ENCODE peak calls at places on chromosomes 5 and 9, in seven cellular contexts. V, J, E, W, Q, D and U are unnamed samples.
A peak's percentile ranks its signal among the peaks of the same experiment; 100 is the strongest.

GRCh38 chr9:135961811-135962695 is 880 bp upstream of the UBAC1 start:
- DNase-seq in D (no peak), V (no peak), W (no peak), Q (no peak), J (no peak), E (no peak), U (peak; percentile 14)

GRCh38 chr5:42168091-42168670 is 243.1 kb downstream of the FBXO4 start:
- DNase-seq in D (no peak), V (no peak), J (no peak), W (no peak), E (no peak), Q (no peak), U (peak; percentile 3)

GRCh38 chr9:75039006-75039405 is 10.9 kb upstream of the CARNMT1 start:
- DNase-seq in W (no peak), D (peak; percentile 45), J (no peak), Q (no peak), V (no peak), E (no peak), U (no peak)

GRCh38 chr5:116738948-116739339 is 164.3 kb upstream of the SEMA6A start:
- DNase-seq in V (no peak), Q (no peak), J (no peak), E (no peak), W (no peak), D (no peak), U (peak; percentile 38)

GRCh38 chr5:172498431-172499129 is 44.3 kb upstream of the SH3PXD2B start:
- DNase-seq in Q (no peak), V (no peak), E (no peak), W (no peak), J (no peak), D (no peak), U (no peak)

GRCh38 chr9:76664120-76664519 is 100.1 kb upstream of the PCA3 start:
- DNase-seq in E (no peak), W (no peak), V (no peak), Q (no peak), J (no peak), D (no peak), U (no peak)

GRCh38 chr9:88173378-88173999 is 35.2 kb upstream of the SPATA31C2 start:
- DNase-seq in E (peak; percentile 87), Q (peak; percentile 80), D (peak; percentile 74), V (peak; percentile 75), J (no peak), W (peak; percentile 16), U (peak; percentile 30)

GRCh38 chr9:92483896-92484545 is 1.7 kb upstream of the ASPN start:
- DNase-seq in Q (no peak), J (no peak), W (no peak), D (peak; percentile 50), E (no peak), V (no peak), U (no peak)

GRCh38 chr5:166581827-166582226 is 1709.6 kb upstream of the WWC1 start:
- DNase-seq in E (no peak), Q (no peak), J (no peak), D (peak; percentile 24), V (no peak), W (no peak), U (no peak)

GRCh38 chr5:132228241-132229035 is 785 bp upstream of the P4HA2 start:
- DNase-seq in W (no peak), J (no peak), E (no peak), V (no peak), D (no peak), Q (no peak), U (no peak)

GRCh38 chr5:74631088-74631960 is 9.2 kb downstream of the ENC1 start:
- DNase-seq in D (peak; percentile 82), W (no peak), J (no peak), V (peak; percentile 47), Q (no peak), E (peak; percentile 78), U (no peak)

GRCh38 chr5:74634611-74635286 is 5.8 kb downstream of the ENC1 start:
- DNase-seq in E (no peak), V (no peak), J (no peak), W (no peak), Q (no peak), D (no peak), U (no peak)

GRCh38 chr5:74633710-74634109 is 6.8 kb downstream of the ENC1 start:
- DNase-seq in D (no peak), V (no peak), W (no peak), Q (no peak), J (no peak), E (no peak), U (no peak)

GRCh38 chr5:74630387-74631087 is 10.0 kb downstream of the ENC1 start:
- DNase-seq in J (no peak), D (peak; percentile 91), E (peak; percentile 71), V (no peak), Q (no peak), W (peak; percentile 4), U (no peak)

DNA sequence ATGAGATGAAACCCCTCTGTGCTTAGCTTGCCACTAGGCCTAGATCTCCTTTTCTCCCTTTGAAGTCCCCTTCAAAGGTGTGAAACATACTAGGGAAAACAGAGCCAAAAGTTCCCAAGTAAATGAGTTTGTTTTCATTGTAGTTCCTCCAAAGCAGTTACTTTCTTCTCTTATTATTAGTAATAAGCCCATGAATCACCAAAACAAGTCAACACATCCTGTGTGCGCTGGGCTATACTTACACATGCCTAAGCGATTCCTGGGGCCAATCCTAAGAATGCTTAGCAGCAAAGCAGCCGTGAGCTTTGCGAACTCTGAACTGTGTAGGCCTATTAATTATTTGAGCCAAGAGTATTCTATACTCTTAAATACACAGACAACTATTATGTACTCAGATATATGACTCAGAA is 7.6 kb downstream of the ENC1 start:
- DNase-seq in E (peak; percentile 81), V (no peak), J (no peak), D (peak; percentile 74), W (no peak), Q (peak; percentile 68), U (no peak)
- H3K4me3 ChIP-seq in E (no peak overlapping the region), V (no peak overlapping the region), J (no peak overlapping the region), D (no peak overlapping the region), W (no peak overlapping the region), Q (no peak overlapping the region), U (no peak overlapping the region)

DNA sequence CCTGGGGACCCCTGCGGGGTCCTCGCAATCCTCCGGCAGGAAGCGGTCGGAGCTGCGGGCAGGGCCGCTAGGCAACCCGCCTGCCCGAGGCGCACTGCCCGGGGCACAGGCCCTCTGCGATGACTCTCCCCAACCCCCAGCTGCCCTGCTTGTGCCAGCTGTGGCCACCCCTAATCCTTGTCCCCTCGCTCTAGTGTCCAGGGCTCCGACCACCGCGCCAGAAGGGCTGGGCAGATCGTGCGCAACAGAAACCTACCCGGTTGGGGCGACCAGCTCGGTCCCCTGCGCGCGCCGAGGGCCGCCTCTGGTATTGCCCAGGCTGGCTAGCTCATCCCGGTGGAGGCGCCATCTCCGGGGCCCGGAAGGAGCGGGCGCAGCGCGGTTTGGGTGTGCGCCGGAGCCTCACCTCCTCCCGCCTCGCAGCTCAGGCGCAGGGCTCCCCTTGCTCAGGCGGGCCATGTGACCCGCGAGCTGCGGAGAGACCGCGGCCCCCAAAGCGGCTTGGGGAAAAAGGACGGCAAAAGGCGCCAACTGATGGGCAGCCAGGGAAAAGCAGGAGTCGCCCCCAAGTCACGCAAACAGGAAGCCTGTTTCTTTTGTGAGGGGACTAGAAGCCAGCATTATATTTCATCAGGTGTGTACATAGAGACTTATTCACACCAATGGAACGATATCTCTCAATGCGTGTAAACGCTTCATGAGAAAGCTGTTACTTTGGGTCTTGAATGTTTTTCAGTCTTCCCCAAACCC is 46.8 kb upstream of the RNF20 start:
- DNase-seq in W (no peak), E (peak; percentile 81), D (peak; percentile 29), Q (no peak), V (peak; percentile 64), J (peak; percentile 61), U (no peak)
- TF ChIP-seq CTCF in W (no peak), E (peak; percentile 39), D (no peak), Q (no peak), V (peak; percentile 14), J (no peak), U (no peak)

GRCh38 chr9:134534661-134535080 is 106.9 kb upstream of the COL5A1 start:
- DNase-seq in V (no peak), E (no peak), W (no peak), D (no peak), J (no peak), Q (no peak), U (peak; percentile 50)

GRCh38 chr9:134533850-134534585 is 107.6 kb upstream of the COL5A1 start:
- DNase-seq in D (no peak), V (no peak), E (no peak), W (no peak), J (no peak), Q (no peak), U (no peak)

GRCh38 chr9:134531251-134531970 is 110.2 kb upstream of the COL5A1 start:
- DNase-seq in E (no peak), D (no peak), V (no peak), W (no peak), Q (no peak), J (no peak), U (no peak)

GRCh38 chr9:134530724-134531123 is 110.9 kb upstream of the COL5A1 start:
- DNase-seq in W (no peak), D (no peak), J (no peak), Q (no peak), E (no peak), V (no peak), U (no peak)

GRCh38 chr9:134532084-134532483 is 109.5 kb upstream of the COL5A1 start:
- DNase-seq in E (no peak), D (no peak), V (no peak), Q (no peak), J (no peak), W (no peak), U (no peak)
- H3K4me3 ChIP-seq in E (no peak overlapping the region), D (no peak overlapping the region), V (no peak overlapping the region), Q (no peak overlapping the region), J (no peak overlapping the region), W (no peak overlapping the region), U (no peak overlapping the region)

GRCh38 chr5:150596313-150596712 is 44.1 kb upstream of the SYNPO start:
- DNase-seq in W (no peak), J (no peak), E (no peak), V (no peak), Q (no peak), D (peak; percentile 46), U (no peak)

GRCh38 chr5:150593593-150593992 is 46.9 kb upstream of the SYNPO start:
- DNase-seq in Q (no peak), E (peak; percentile 14), J (no peak), W (no peak), D (peak; percentile 45), V (no peak), U (no peak)

GRCh38 chr5:150596826-150597225 is 43.6 kb upstream of the SYNPO start:
- DNase-seq in D (no peak), W (no peak), Q (no peak), E (no peak), J (no peak), V (no peak), U (no peak)

GRCh38 chr5:150593996-150594395 is 46.5 kb upstream of the SYNPO start:
- DNase-seq in D (no peak), J (no peak), E (no peak), V (no peak), Q (no peak), W (no peak), U (no peak)

DNA sequence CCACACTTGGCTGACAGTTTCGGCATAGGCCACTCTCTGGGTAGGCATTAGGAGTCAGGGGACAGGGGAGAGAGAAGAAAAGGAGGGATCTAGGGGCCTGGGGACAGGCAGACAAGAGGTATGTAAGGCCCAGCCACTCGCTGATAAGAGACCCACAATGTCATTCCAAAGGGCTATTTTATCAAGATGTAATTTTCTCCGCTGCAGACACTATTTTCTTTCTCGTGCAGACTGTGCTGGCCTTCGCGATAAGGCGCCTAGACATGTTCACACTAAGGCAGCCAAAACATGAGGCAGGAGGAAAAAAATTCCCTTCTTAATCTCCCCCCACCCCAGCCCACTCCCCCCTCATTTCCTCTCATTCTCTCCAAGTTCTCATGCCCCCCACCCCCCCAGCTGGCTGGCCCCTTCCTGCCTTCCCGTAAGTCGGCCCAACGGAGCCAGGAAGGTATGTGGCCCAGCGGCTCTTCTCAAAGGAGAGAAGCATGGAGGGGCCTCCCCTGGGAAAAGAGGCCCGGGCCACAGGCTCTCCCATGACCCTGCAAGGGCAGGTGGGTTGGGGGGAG is 44.9 kb upstream of the SYNPO start:
- DNase-seq in V (peak; percentile 36), E (no peak), W (no peak), Q (no peak), D (peak; percentile 95), J (no peak), U (no peak)
- TF ChIP-seq CTCF in V (no peak), E (no peak), W (no peak), Q (no peak), D (no peak), J (no peak), U (no peak)